ENCODE peak calls at places on chromosomes 1 and 21, in eight cellular contexts. One of them, this sample, is unnamed.

GRCh38 chr1:43836267-43836951 is 97.2 kb upstream of the ARTN start:
- DNase-seq in dorsolateral prefrontal cortex: no peak
- DNase-seq in heart right ventricle: peak; percentile 62
- DNase-seq in HepG2: peak; percentile 55
- DNase-seq in psoas muscle: peak; percentile 33
- DNase-seq in esophagus squamous epithelium: no peak
- DNase-seq in tibial artery: no peak
- DNase-seq in thyroid gland: peak; percentile 88
- DNase-seq in this sample: no peak

GRCh38 chr1:5986018-5986417 is 6.2 kb downstream of the NPHP4 start:
- DNase-seq in thyroid gland: peak; percentile 96
- DNase-seq in HepG2: no peak
- DNase-seq in tibial artery: no peak
- DNase-seq in esophagus squamous epithelium: no peak
- DNase-seq in heart right ventricle: no peak
- DNase-seq in dorsolateral prefrontal cortex: no peak
- DNase-seq in psoas muscle: no peak
- DNase-seq in this sample: no peak

GRCh38 chr1:79777481-79778219 is 771.1 kb upstream of the ADGRL4 start:
- DNase-seq in dorsolateral prefrontal cortex: no peak
- DNase-seq in thyroid gland: no peak
- DNase-seq in psoas muscle: no peak
- DNase-seq in heart right ventricle: no peak
- DNase-seq in tibial artery: no peak
- DNase-seq in HepG2: no peak
- DNase-seq in esophagus squamous epithelium: no peak
- DNase-seq in this sample: peak; percentile 77

GRCh38 chr1:221063651-221064050 is 184.4 kb downstream of the HLX start:
- DNase-seq in psoas muscle: no peak
- DNase-seq in heart right ventricle: no peak
- DNase-seq in HepG2: no peak
- DNase-seq in esophagus squamous epithelium: no peak
- DNase-seq in dorsolateral prefrontal cortex: no peak
- DNase-seq in tibial artery: no peak
- DNase-seq in thyroid gland: no peak
- DNase-seq in this sample: no peak

GRCh38 chr1:8040586-8040985 is 14.5 kb upstream of the ERRFI1 start:
- DNase-seq in heart right ventricle: peak; percentile 78
- DNase-seq in tibial artery: peak; percentile 94
- DNase-seq in dorsolateral prefrontal cortex: no peak
- DNase-seq in psoas muscle: peak; percentile 75
- DNase-seq in esophagus squamous epithelium: peak; percentile 23
- DNase-seq in thyroid gland: peak; percentile 92
- DNase-seq in HepG2: peak; percentile 96
- DNase-seq in this sample: no peak

GRCh38 chr1:247345881-247346280 is 14.2 kb upstream of the ZNF496 start:
- DNase-seq in HepG2: peak; percentile 39
- DNase-seq in thyroid gland: no peak
- DNase-seq in heart right ventricle: no peak
- DNase-seq in tibial artery: no peak
- DNase-seq in dorsolateral prefrontal cortex: no peak
- DNase-seq in psoas muscle: no peak
- DNase-seq in esophagus squamous epithelium: no peak
- DNase-seq in this sample: no peak

GRCh38 chr21:13937236-13937635 is 273.5 kb downstream of the LIPI start:
- DNase-seq in esophagus squamous epithelium: no peak
- DNase-seq in thyroid gland: no peak
- DNase-seq in dorsolateral prefrontal cortex: no peak
- DNase-seq in heart right ventricle: no peak
- DNase-seq in psoas muscle: no peak
- DNase-seq in HepG2: no peak
- DNase-seq in tibial artery: no peak
- DNase-seq in this sample: no peak

GRCh38 chr1:39825432-39825941 is 36.8 kb upstream of the BMP8B start:
- DNase-seq in thyroid gland: peak; percentile 28
- DNase-seq in dorsolateral prefrontal cortex: no peak
- DNase-seq in tibial artery: no peak
- DNase-seq in psoas muscle: no peak
- DNase-seq in esophagus squamous epithelium: no peak
- DNase-seq in HepG2: no peak
- DNase-seq in heart right ventricle: no peak
- DNase-seq in this sample: no peak

GRCh38 chr1:151165281-151165737 is 393 bp downstream of the LYSMD1 start:
- DNase-seq in heart right ventricle: peak; percentile 66
- DNase-seq in tibial artery: peak; percentile 78
- DNase-seq in psoas muscle: peak; percentile 52
- DNase-seq in HepG2: peak; percentile 19
- DNase-seq in thyroid gland: peak; percentile 34
- DNase-seq in dorsolateral prefrontal cortex: peak; percentile 67
- DNase-seq in esophagus squamous epithelium: no peak
- DNase-seq in this sample: no peak

GRCh38 chr1:16126738-16127515 is 28.9 kb downstream of the EPHA2 start:
- DNase-seq in esophagus squamous epithelium: no peak
- DNase-seq in thyroid gland: no peak
- DNase-seq in tibial artery: no peak
- DNase-seq in dorsolateral prefrontal cortex: no peak
- DNase-seq in heart right ventricle: no peak
- DNase-seq in HepG2: no peak
- DNase-seq in psoas muscle: no peak
- DNase-seq in this sample: peak; percentile 41

GRCh38 chr21:17438642-17439041 is 74.2 kb upstream of the CXADR start:
- DNase-seq in HepG2: peak; percentile 87
- DNase-seq in esophagus squamous epithelium: no peak
- DNase-seq in psoas muscle: no peak
- DNase-seq in thyroid gland: no peak
- DNase-seq in heart right ventricle: no peak
- DNase-seq in tibial artery: no peak
- DNase-seq in dorsolateral prefrontal cortex: no peak
- DNase-seq in this sample: peak; percentile 85

GRCh38 chr1:234631721-234632125 is 21.7 kb upstream of the IRF2BP2 start:
- DNase-seq in thyroid gland: no peak
- DNase-seq in esophagus squamous epithelium: no peak
- DNase-seq in tibial artery: no peak
- DNase-seq in dorsolateral prefrontal cortex: no peak
- DNase-seq in psoas muscle: no peak
- DNase-seq in HepG2: peak; percentile 90
- DNase-seq in heart right ventricle: no peak
- DNase-seq in this sample: no peak

GRCh38 chr1:244226440-244226839 is 175.4 kb downstream of the ZBTB18 start:
- DNase-seq in psoas muscle: no peak
- DNase-seq in HepG2: no peak
- DNase-seq in esophagus squamous epithelium: no peak
- DNase-seq in dorsolateral prefrontal cortex: no peak
- DNase-seq in heart right ventricle: no peak
- DNase-seq in thyroid gland: no peak
- DNase-seq in tibial artery: no peak
- DNase-seq in this sample: no peak

GRCh38 chr1:55150880-55151582 is 64.1 kb downstream of the USP24 start:
- DNase-seq in dorsolateral prefrontal cortex: no peak
- DNase-seq in HepG2: no peak
- DNase-seq in psoas muscle: no peak
- DNase-seq in esophagus squamous epithelium: no peak
- DNase-seq in heart right ventricle: no peak
- DNase-seq in tibial artery: no peak
- DNase-seq in thyroid gland: no peak
- DNase-seq in this sample: no peak

GRCh38 chr1:24694380-24694843 is 50.8 kb upstream of the CLIC4 start:
- DNase-seq in esophagus squamous epithelium: no peak
- DNase-seq in thyroid gland: no peak
- DNase-seq in HepG2: no peak
- DNase-seq in psoas muscle: no peak
- DNase-seq in dorsolateral prefrontal cortex: no peak
- DNase-seq in heart right ventricle: peak; percentile 71
- DNase-seq in tibial artery: no peak
- DNase-seq in this sample: no peak

GRCh38 chr1:197725044-197725443 is 50.2 kb downstream of the DENND1B start:
- DNase-seq in HepG2: peak; percentile 9
- DNase-seq in esophagus squamous epithelium: no peak
- DNase-seq in dorsolateral prefrontal cortex: no peak
- DNase-seq in psoas muscle: no peak
- DNase-seq in thyroid gland: no peak
- DNase-seq in tibial artery: no peak
- DNase-seq in heart right ventricle: no peak
- DNase-seq in this sample: no peak

GRCh38 chr21:24969068-24969467 is 638.2 kb downstream of the MRPL39 start:
- DNase-seq in tibial artery: no peak
- DNase-seq in heart right ventricle: no peak
- DNase-seq in psoas muscle: no peak
- DNase-seq in thyroid gland: no peak
- DNase-seq in esophagus squamous epithelium: no peak
- DNase-seq in HepG2: no peak
- DNase-seq in dorsolateral prefrontal cortex: no peak
- DNase-seq in this sample: no peak

DNA sequence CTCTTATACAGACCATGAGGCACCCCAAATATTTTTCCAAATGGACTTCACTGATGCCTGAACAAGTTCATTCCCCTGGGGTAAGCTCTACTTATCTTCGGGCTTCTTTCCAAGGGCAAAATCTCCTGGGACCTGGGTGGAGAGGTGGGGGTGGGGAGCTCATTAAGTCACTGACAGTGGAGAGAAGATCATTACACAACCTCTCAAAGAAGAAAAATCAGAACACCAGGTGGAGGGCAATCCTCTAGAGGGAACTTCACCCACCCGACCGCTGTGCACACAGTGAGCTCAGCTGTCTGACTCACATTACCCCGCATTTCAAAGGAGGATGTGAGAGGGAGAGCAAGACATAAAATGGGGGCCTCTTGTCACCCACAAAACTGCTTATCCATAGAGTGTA is 166.1 kb downstream of the ASTN1 start:
- DNase-seq in heart right ventricle: no peak
- DNase-seq in tibial artery: no peak
- DNase-seq in esophagus squamous epithelium: no peak
- DNase-seq in thyroid gland: no peak
- DNase-seq in dorsolateral prefrontal cortex: no peak
- DNase-seq in psoas muscle: no peak
- DNase-seq in HepG2: no peak
- DNase-seq in this sample: no peak
- H3K4me3 ChIP-seq in heart right ventricle: no peak overlapping the region
- H3K4me3 ChIP-seq in tibial artery: no peak overlapping the region
- H3K4me3 ChIP-seq in esophagus squamous epithelium: no peak overlapping the region
- H3K4me3 ChIP-seq in thyroid gland: no peak overlapping the region
- H3K4me3 ChIP-seq in dorsolateral prefrontal cortex: no peak overlapping the region
- H3K4me3 ChIP-seq in psoas muscle: no peak overlapping the region
- H3K4me3 ChIP-seq in HepG2: no peak overlapping the region
- H3K4me3 ChIP-seq in this sample: no peak overlapping the region

DNA sequence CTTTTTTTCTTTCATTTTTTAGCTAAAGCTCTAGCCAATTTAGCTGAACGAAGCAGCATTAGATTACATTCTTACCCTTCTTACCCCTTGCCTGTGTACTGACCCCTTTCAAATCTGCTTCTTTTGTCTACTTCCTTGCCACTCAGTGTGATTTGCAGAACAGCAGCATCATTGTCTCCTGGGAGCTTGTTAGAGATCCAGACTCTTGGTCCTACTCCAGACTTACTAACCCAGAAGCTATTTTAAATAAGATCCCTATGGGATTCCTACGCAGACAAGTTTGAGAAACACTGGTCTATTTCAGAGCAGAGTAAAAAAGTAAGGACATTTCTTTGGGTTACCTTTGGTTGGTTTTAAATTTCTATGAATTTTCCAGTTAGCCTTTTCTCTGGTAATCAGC is 13.8 kb downstream of the LRRC39 start:
- DNase-seq in tibial artery: no peak
- DNase-seq in psoas muscle: no peak
- DNase-seq in thyroid gland: no peak
- DNase-seq in esophagus squamous epithelium: no peak
- DNase-seq in heart right ventricle: no peak
- DNase-seq in dorsolateral prefrontal cortex: no peak
- DNase-seq in HepG2: no peak
- DNase-seq in this sample: no peak
- H3K27ac ChIP-seq in tibial artery: no peak overlapping the region
- H3K27ac ChIP-seq in psoas muscle: peak overlapping the region; percentile 55
- H3K27ac ChIP-seq in thyroid gland: no peak overlapping the region
- H3K27ac ChIP-seq in esophagus squamous epithelium: no peak overlapping the region
- H3K27ac ChIP-seq in heart right ventricle: no peak overlapping the region
- H3K27ac ChIP-seq in dorsolateral prefrontal cortex: no peak overlapping the region
- H3K27ac ChIP-seq in HepG2: no peak overlapping the region
- H3K27ac ChIP-seq in this sample: peak overlapping the region; percentile 70

GRCh38 chr1:14568716-14569115 is 29.8 kb upstream of the KAZN start:
- DNase-seq in HepG2: no peak
- DNase-seq in tibial artery: no peak
- DNase-seq in dorsolateral prefrontal cortex: no peak
- DNase-seq in thyroid gland: no peak
- DNase-seq in esophagus squamous epithelium: no peak
- DNase-seq in psoas muscle: no peak
- DNase-seq in heart right ventricle: no peak
- DNase-seq in this sample: no peak

GRCh38 chr1:14572861-14573260 is 25.6 kb upstream of the KAZN start:
- DNase-seq in dorsolateral prefrontal cortex: no peak
- DNase-seq in HepG2: no peak
- DNase-seq in psoas muscle: no peak
- DNase-seq in heart right ventricle: no peak
- DNase-seq in thyroid gland: no peak
- DNase-seq in esophagus squamous epithelium: no peak
- DNase-seq in tibial artery: no peak
- DNase-seq in this sample: no peak

GRCh38 chr1:14570514-14570913 is 28.0 kb upstream of the KAZN start:
- DNase-seq in dorsolateral prefrontal cortex: no peak
- DNase-seq in tibial artery: no peak
- DNase-seq in psoas muscle: no peak
- DNase-seq in HepG2: no peak
- DNase-seq in thyroid gland: no peak
- DNase-seq in esophagus squamous epithelium: no peak
- DNase-seq in heart right ventricle: no peak
- DNase-seq in this sample: no peak

GRCh38 chr1:14576155-14576554 is 22.3 kb upstream of the KAZN start:
- DNase-seq in esophagus squamous epithelium: no peak
- DNase-seq in HepG2: no peak
- DNase-seq in psoas muscle: no peak
- DNase-seq in heart right ventricle: no peak
- DNase-seq in tibial artery: no peak
- DNase-seq in dorsolateral prefrontal cortex: no peak
- DNase-seq in thyroid gland: no peak
- DNase-seq in this sample: peak; percentile 3

GRCh38 chr1:14571810-14572767 is 26.4 kb upstream of the KAZN start:
- DNase-seq in tibial artery: no peak
- DNase-seq in esophagus squamous epithelium: no peak
- DNase-seq in thyroid gland: peak; percentile 43
- DNase-seq in dorsolateral prefrontal cortex: no peak
- DNase-seq in HepG2: no peak
- DNase-seq in psoas muscle: no peak
- DNase-seq in heart right ventricle: no peak
- DNase-seq in this sample: peak; percentile 88
- TF ChIP-seq CTCF in tibial artery: no peak
- TF ChIP-seq CTCF in esophagus squamous epithelium: no peak
- TF ChIP-seq CTCF in thyroid gland: peak; percentile 54
- TF ChIP-seq CTCF in dorsolateral prefrontal cortex: peak; percentile 48
- TF ChIP-seq CTCF in HepG2: peak; percentile 62
- TF ChIP-seq CTCF in psoas muscle: no peak
- TF ChIP-seq CTCF in heart right ventricle: no peak
- TF ChIP-seq CTCF in this sample: peak; percentile 85

DNA sequence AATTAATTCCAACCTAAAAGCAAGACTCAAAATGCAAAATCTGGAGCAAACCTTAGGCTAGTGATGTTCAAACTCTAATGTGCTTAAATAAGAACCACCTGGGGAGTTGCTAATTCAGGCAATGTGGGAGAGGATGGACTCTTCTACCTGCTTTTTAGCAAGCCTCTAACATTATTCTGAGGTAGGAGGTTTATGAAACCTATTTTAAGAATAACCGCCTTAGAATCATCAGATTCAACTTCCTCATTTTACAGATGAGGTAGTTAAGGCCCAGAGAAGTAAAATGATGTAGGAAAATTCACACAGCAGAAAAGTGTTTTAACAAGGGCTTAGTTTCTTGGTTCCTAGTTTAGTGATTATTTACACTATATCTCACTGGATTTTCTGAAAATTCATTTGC is 8.6 kb upstream of the NTNG1 start:
- DNase-seq in HepG2: no peak
- DNase-seq in heart right ventricle: no peak
- DNase-seq in thyroid gland: no peak
- DNase-seq in esophagus squamous epithelium: no peak
- DNase-seq in tibial artery: no peak
- DNase-seq in psoas muscle: no peak
- DNase-seq in dorsolateral prefrontal cortex: no peak
- DNase-seq in this sample: no peak
- H3K4me3 ChIP-seq in HepG2: no peak overlapping the region
- H3K4me3 ChIP-seq in heart right ventricle: no peak overlapping the region
- H3K4me3 ChIP-seq in thyroid gland: no peak overlapping the region
- H3K4me3 ChIP-seq in esophagus squamous epithelium: no peak overlapping the region
- H3K4me3 ChIP-seq in tibial artery: no peak overlapping the region
- H3K4me3 ChIP-seq in psoas muscle: no peak overlapping the region
- H3K4me3 ChIP-seq in dorsolateral prefrontal cortex: no peak overlapping the region
- H3K4me3 ChIP-seq in this sample: no peak overlapping the region